ENCODE peak calls at places on chromosomes 13 and 19, in six cellular contexts. One of them, this sample, is unnamed.
A peak's percentile ranks its signal among the peaks of the same experiment; 100 is the strongest.

GRCh38 chr19:13118424-13119193 is 545 bp downstream of the NACC1 start:
- DNase-seq in WTC11: peak; percentile 96
- DNase-seq in stimulated activated CD4-positive, alpha-beta T cell treated with anti-CD3 and anti-CD28 coated beads, Interleukin-1b, Interleukin-23, amount 100 ng/mL, for 1 hour: no peak
- DNase-seq in NCI-H2107: no peak
- DNase-seq in amniotic stem cell: no peak
- DNase-seq in cardiac fibroblast: no peak
- DNase-seq in this sample: no peak

GRCh38 chr13:22505489-22505888 is 675.3 kb upstream of the SGCG start:
- DNase-seq in WTC11: no peak
- DNase-seq in stimulated activated CD4-positive, alpha-beta T cell treated with anti-CD3 and anti-CD28 coated beads, Interleukin-1b, Interleukin-23, amount 100 ng/mL, for 1 hour: no peak
- DNase-seq in NCI-H2107: no peak
- DNase-seq in amniotic stem cell: no peak
- DNase-seq in cardiac fibroblast: no peak
- DNase-seq in this sample: no peak

GRCh38 chr19:10115392-10116084 is 4.0 kb downstream of the P2RY11 start:
- DNase-seq in WTC11: no peak
- DNase-seq in stimulated activated CD4-positive, alpha-beta T cell treated with anti-CD3 and anti-CD28 coated beads, Interleukin-1b, Interleukin-23, amount 100 ng/mL, for 1 hour: no peak
- DNase-seq in NCI-H2107: no peak
- DNase-seq in amniotic stem cell: no peak
- DNase-seq in cardiac fibroblast: peak; percentile 8
- DNase-seq in this sample: no peak

GRCh38 chr13:82739881-82740280 is 1142.4 kb downstream of the SLITRK1 start:
- DNase-seq in WTC11: no peak
- DNase-seq in stimulated activated CD4-positive, alpha-beta T cell treated with anti-CD3 and anti-CD28 coated beads, Interleukin-1b, Interleukin-23, amount 100 ng/mL, for 1 hour: no peak
- DNase-seq in NCI-H2107: no peak
- DNase-seq in amniotic stem cell: no peak
- DNase-seq in cardiac fibroblast: no peak
- DNase-seq in this sample: no peak

GRCh38 chr13:48977973-48978372 is 2.3 kb downstream of the FNDC3A start:
- DNase-seq in WTC11: no peak
- DNase-seq in stimulated activated CD4-positive, alpha-beta T cell treated with anti-CD3 and anti-CD28 coated beads, Interleukin-1b, Interleukin-23, amount 100 ng/mL, for 1 hour: no peak
- DNase-seq in NCI-H2107: no peak
- DNase-seq in amniotic stem cell: no peak
- DNase-seq in cardiac fibroblast: peak; percentile 69
- DNase-seq in this sample: no peak

GRCh38 chr13:113584870-113585671 is 518 bp downstream of the TFDP1 start:
- DNase-seq in WTC11: no peak
- DNase-seq in stimulated activated CD4-positive, alpha-beta T cell treated with anti-CD3 and anti-CD28 coated beads, Interleukin-1b, Interleukin-23, amount 100 ng/mL, for 1 hour: no peak
- DNase-seq in NCI-H2107: no peak
- DNase-seq in amniotic stem cell: no peak
- DNase-seq in cardiac fibroblast: peak; percentile 11
- DNase-seq in this sample: no peak

GRCh38 chr13:111561091-111561778 is 240.8 kb downstream of the TEX29 start:
- DNase-seq in WTC11: no peak
- DNase-seq in stimulated activated CD4-positive, alpha-beta T cell treated with anti-CD3 and anti-CD28 coated beads, Interleukin-1b, Interleukin-23, amount 100 ng/mL, for 1 hour: no peak
- DNase-seq in NCI-H2107: no peak
- DNase-seq in amniotic stem cell: no peak
- DNase-seq in cardiac fibroblast: no peak
- DNase-seq in this sample: no peak

GRCh38 chr19:8196271-8196908 is 12.8 kb upstream of the CERS4 start:
- DNase-seq in WTC11: no peak
- DNase-seq in stimulated activated CD4-positive, alpha-beta T cell treated with anti-CD3 and anti-CD28 coated beads, Interleukin-1b, Interleukin-23, amount 100 ng/mL, for 1 hour: no peak
- DNase-seq in NCI-H2107: no peak
- DNase-seq in amniotic stem cell: no peak
- DNase-seq in cardiac fibroblast: no peak
- DNase-seq in this sample: no peak

GRCh38 chr19:39407644-39408391 is 1.2 kb downstream of the ZFP36 start:
- DNase-seq in WTC11: no peak
- DNase-seq in stimulated activated CD4-positive, alpha-beta T cell treated with anti-CD3 and anti-CD28 coated beads, Interleukin-1b, Interleukin-23, amount 100 ng/mL, for 1 hour: no peak
- DNase-seq in NCI-H2107: no peak
- DNase-seq in amniotic stem cell: no peak
- DNase-seq in cardiac fibroblast: peak; percentile 33
- DNase-seq in this sample: no peak

GRCh38 chr19:52945652-52946321 is 16.9 kb downstream of the ZNF816 start:
- DNase-seq in WTC11: peak; percentile 63
- DNase-seq in stimulated activated CD4-positive, alpha-beta T cell treated with anti-CD3 and anti-CD28 coated beads, Interleukin-1b, Interleukin-23, amount 100 ng/mL, for 1 hour: no peak
- DNase-seq in NCI-H2107: no peak
- DNase-seq in amniotic stem cell: no peak
- DNase-seq in cardiac fibroblast: no peak
- DNase-seq in this sample: no peak

GRCh38 chr13:76758738-76759137 is 127.5 kb downstream of the KCTD12 start:
- DNase-seq in WTC11: no peak
- DNase-seq in stimulated activated CD4-positive, alpha-beta T cell treated with anti-CD3 and anti-CD28 coated beads, Interleukin-1b, Interleukin-23, amount 100 ng/mL, for 1 hour: no peak
- DNase-seq in NCI-H2107: no peak
- DNase-seq in amniotic stem cell: no peak
- DNase-seq in cardiac fibroblast: peak; percentile 49
- DNase-seq in this sample: no peak

GRCh38 chr13:50531917-50532899 is 311.3 kb downstream of the DLEU7 start:
- DNase-seq in WTC11: no peak
- DNase-seq in stimulated activated CD4-positive, alpha-beta T cell treated with anti-CD3 and anti-CD28 coated beads, Interleukin-1b, Interleukin-23, amount 100 ng/mL, for 1 hour: no peak
- DNase-seq in NCI-H2107: no peak
- DNase-seq in amniotic stem cell: no peak
- DNase-seq in cardiac fibroblast: peak; percentile 69
- DNase-seq in this sample: no peak

GRCh38 chr13:20536992-20537391 is 11.3 kb upstream of the CRYL1 start:
- DNase-seq in WTC11: no peak
- DNase-seq in stimulated activated CD4-positive, alpha-beta T cell treated with anti-CD3 and anti-CD28 coated beads, Interleukin-1b, Interleukin-23, amount 100 ng/mL, for 1 hour: no peak
- DNase-seq in NCI-H2107: no peak
- DNase-seq in amniotic stem cell: no peak
- DNase-seq in cardiac fibroblast: no peak
- DNase-seq in this sample: no peak

GRCh38 chr13:93248627-93249047 is 22.0 kb downstream of the GPC6 start:
- DNase-seq in WTC11: peak; percentile 61
- DNase-seq in stimulated activated CD4-positive, alpha-beta T cell treated with anti-CD3 and anti-CD28 coated beads, Interleukin-1b, Interleukin-23, amount 100 ng/mL, for 1 hour: no peak
- DNase-seq in NCI-H2107: peak; percentile 78
- DNase-seq in amniotic stem cell: peak; percentile 34
- DNase-seq in cardiac fibroblast: no peak
- DNase-seq in this sample: no peak

GRCh38 chr19:10086904-10087256 is 763 bp downstream of the SHFL start:
- DNase-seq in WTC11: no peak
- DNase-seq in stimulated activated CD4-positive, alpha-beta T cell treated with anti-CD3 and anti-CD28 coated beads, Interleukin-1b, Interleukin-23, amount 100 ng/mL, for 1 hour: no peak
- DNase-seq in NCI-H2107: no peak
- DNase-seq in amniotic stem cell: no peak
- DNase-seq in cardiac fibroblast: no peak
- DNase-seq in this sample: no peak

GRCh38 chr13:49220856-49221614 is 897 bp downstream of the MLNR start:
- DNase-seq in WTC11: peak; percentile 40
- DNase-seq in stimulated activated CD4-positive, alpha-beta T cell treated with anti-CD3 and anti-CD28 coated beads, Interleukin-1b, Interleukin-23, amount 100 ng/mL, for 1 hour: no peak
- DNase-seq in NCI-H2107: no peak
- DNase-seq in amniotic stem cell: no peak
- DNase-seq in cardiac fibroblast: peak; percentile 19
- DNase-seq in this sample: no peak

GRCh38 chr19:5850743-5851293 is 431 bp downstream of the FUT3 start:
- DNase-seq in WTC11: no peak
- DNase-seq in stimulated activated CD4-positive, alpha-beta T cell treated with anti-CD3 and anti-CD28 coated beads, Interleukin-1b, Interleukin-23, amount 100 ng/mL, for 1 hour: no peak
- DNase-seq in NCI-H2107: no peak
- DNase-seq in amniotic stem cell: no peak
- DNase-seq in cardiac fibroblast: peak; percentile 75
- DNase-seq in this sample: peak; percentile 24

GRCh38 chr13:24112791-24113190 is 47.7 kb upstream of the SPATA13 start:
- DNase-seq in WTC11: no peak
- DNase-seq in stimulated activated CD4-positive, alpha-beta T cell treated with anti-CD3 and anti-CD28 coated beads, Interleukin-1b, Interleukin-23, amount 100 ng/mL, for 1 hour: no peak
- DNase-seq in NCI-H2107: no peak
- DNase-seq in amniotic stem cell: no peak
- DNase-seq in cardiac fibroblast: peak; percentile 33
- DNase-seq in this sample: no peak

GRCh38 chr19:14237011-14237941 is 31.3 kb upstream of the ADGRL1 start:
- DNase-seq in WTC11: no peak
- DNase-seq in stimulated activated CD4-positive, alpha-beta T cell treated with anti-CD3 and anti-CD28 coated beads, Interleukin-1b, Interleukin-23, amount 100 ng/mL, for 1 hour: no peak
- DNase-seq in NCI-H2107: no peak
- DNase-seq in amniotic stem cell: no peak
- DNase-seq in cardiac fibroblast: no peak
- DNase-seq in this sample: no peak

GRCh38 chr13:110875243-110875642 is 39.6 kb downstream of the ANKRD10 start:
- DNase-seq in WTC11: no peak
- DNase-seq in stimulated activated CD4-positive, alpha-beta T cell treated with anti-CD3 and anti-CD28 coated beads, Interleukin-1b, Interleukin-23, amount 100 ng/mL, for 1 hour: no peak
- DNase-seq in NCI-H2107: no peak
- DNase-seq in amniotic stem cell: no peak
- DNase-seq in cardiac fibroblast: no peak
- DNase-seq in this sample: no peak

GRCh38 chr13:60369242-60369641 is 27.8 kb upstream of the TDRD3 start:
- DNase-seq in WTC11: no peak
- DNase-seq in stimulated activated CD4-positive, alpha-beta T cell treated with anti-CD3 and anti-CD28 coated beads, Interleukin-1b, Interleukin-23, amount 100 ng/mL, for 1 hour: no peak
- DNase-seq in NCI-H2107: no peak
- DNase-seq in amniotic stem cell: no peak
- DNase-seq in cardiac fibroblast: peak; percentile 10
- DNase-seq in this sample: no peak

GRCh38 chr13:112752711-112753541 is 63.1 kb downstream of the ATP11A start:
- DNase-seq in WTC11: no peak
- DNase-seq in stimulated activated CD4-positive, alpha-beta T cell treated with anti-CD3 and anti-CD28 coated beads, Interleukin-1b, Interleukin-23, amount 100 ng/mL, for 1 hour: no peak
- DNase-seq in NCI-H2107: no peak
- DNase-seq in amniotic stem cell: no peak
- DNase-seq in cardiac fibroblast: no peak
- DNase-seq in this sample: no peak

GRCh38 chr19:19366691-19367396 is 38.6 kb upstream of the GATAD2A start:
- DNase-seq in WTC11: peak; percentile 85
- DNase-seq in stimulated activated CD4-positive, alpha-beta T cell treated with anti-CD3 and anti-CD28 coated beads, Interleukin-1b, Interleukin-23, amount 100 ng/mL, for 1 hour: peak; percentile 43
- DNase-seq in NCI-H2107: peak; percentile 32
- DNase-seq in amniotic stem cell: no peak
- DNase-seq in cardiac fibroblast: peak; percentile 80
- DNase-seq in this sample: peak; percentile 22

GRCh38 chr13:114259974-114260373 is 21.4 kb upstream of the UPF3A start:
- DNase-seq in WTC11: no peak
- DNase-seq in stimulated activated CD4-positive, alpha-beta T cell treated with anti-CD3 and anti-CD28 coated beads, Interleukin-1b, Interleukin-23, amount 100 ng/mL, for 1 hour: no peak
- DNase-seq in NCI-H2107: peak; percentile 58
- DNase-seq in amniotic stem cell: no peak
- DNase-seq in cardiac fibroblast: no peak
- DNase-seq in this sample: no peak

GRCh38 chr19:49117677-49118564 is 1.0 kb downstream of the C19orf73 start:
- DNase-seq in WTC11: no peak
- DNase-seq in stimulated activated CD4-positive, alpha-beta T cell treated with anti-CD3 and anti-CD28 coated beads, Interleukin-1b, Interleukin-23, amount 100 ng/mL, for 1 hour: no peak
- DNase-seq in NCI-H2107: no peak
- DNase-seq in amniotic stem cell: no peak
- DNase-seq in cardiac fibroblast: no peak
- DNase-seq in this sample: no peak

GRCh38 chr19:29851769-29852521 is 40.2 kb downstream of the CCNE1 start:
- DNase-seq in WTC11: no peak
- DNase-seq in stimulated activated CD4-positive, alpha-beta T cell treated with anti-CD3 and anti-CD28 coated beads, Interleukin-1b, Interleukin-23, amount 100 ng/mL, for 1 hour: no peak
- DNase-seq in NCI-H2107: no peak
- DNase-seq in amniotic stem cell: no peak
- DNase-seq in cardiac fibroblast: no peak
- DNase-seq in this sample: no peak

GRCh38 chr13:87035538-87035937 is 635.6 kb upstream of the SLITRK5 start:
- DNase-seq in WTC11: no peak
- DNase-seq in stimulated activated CD4-positive, alpha-beta T cell treated with anti-CD3 and anti-CD28 coated beads, Interleukin-1b, Interleukin-23, amount 100 ng/mL, for 1 hour: no peak
- DNase-seq in NCI-H2107: no peak
- DNase-seq in amniotic stem cell: no peak
- DNase-seq in cardiac fibroblast: no peak
- DNase-seq in this sample: no peak

GRCh38 chr13:89568746-89569145 is 1778.7 kb upstream of the MIR17HG start:
- DNase-seq in WTC11: no peak
- DNase-seq in stimulated activated CD4-positive, alpha-beta T cell treated with anti-CD3 and anti-CD28 coated beads, Interleukin-1b, Interleukin-23, amount 100 ng/mL, for 1 hour: no peak
- DNase-seq in NCI-H2107: no peak
- DNase-seq in amniotic stem cell: no peak
- DNase-seq in cardiac fibroblast: no peak
- DNase-seq in this sample: no peak

GRCh38 chr13:99961634-99962033 is 9.9 kb downstream of the ZIC5 start:
- DNase-seq in WTC11: no peak
- DNase-seq in stimulated activated CD4-positive, alpha-beta T cell treated with anti-CD3 and anti-CD28 coated beads, Interleukin-1b, Interleukin-23, amount 100 ng/mL, for 1 hour: no peak
- DNase-seq in NCI-H2107: no peak
- DNase-seq in amniotic stem cell: no peak
- DNase-seq in cardiac fibroblast: no peak
- DNase-seq in this sample: no peak

GRCh38 chr13:22108283-22108897 is 437.5 kb downstream of the FGF9 start:
- DNase-seq in WTC11: no peak
- DNase-seq in stimulated activated CD4-positive, alpha-beta T cell treated with anti-CD3 and anti-CD28 coated beads, Interleukin-1b, Interleukin-23, amount 100 ng/mL, for 1 hour: no peak
- DNase-seq in NCI-H2107: no peak
- DNase-seq in amniotic stem cell: no peak
- DNase-seq in cardiac fibroblast: no peak
- DNase-seq in this sample: peak; percentile 24

GRCh38 chr13:109949395-109949794 is 163.0 kb upstream of the IRS2 start:
- DNase-seq in WTC11: no peak
- DNase-seq in stimulated activated CD4-positive, alpha-beta T cell treated with anti-CD3 and anti-CD28 coated beads, Interleukin-1b, Interleukin-23, amount 100 ng/mL, for 1 hour: no peak
- DNase-seq in NCI-H2107: no peak
- DNase-seq in amniotic stem cell: no peak
- DNase-seq in cardiac fibroblast: no peak
- DNase-seq in this sample: no peak

GRCh38 chr19:49861127-49861526 is 6.2 kb downstream of the PNKP start:
- DNase-seq in WTC11: peak; percentile 55
- DNase-seq in stimulated activated CD4-positive, alpha-beta T cell treated with anti-CD3 and anti-CD28 coated beads, Interleukin-1b, Interleukin-23, amount 100 ng/mL, for 1 hour: no peak
- DNase-seq in NCI-H2107: peak; percentile 30
- DNase-seq in amniotic stem cell: no peak
- DNase-seq in cardiac fibroblast: no peak
- DNase-seq in this sample: no peak

GRCh38 chr13:79781829-79782540 is 301.0 kb downstream of the NDFIP2 start:
- DNase-seq in WTC11: no peak
- DNase-seq in stimulated activated CD4-positive, alpha-beta T cell treated with anti-CD3 and anti-CD28 coated beads, Interleukin-1b, Interleukin-23, amount 100 ng/mL, for 1 hour: no peak
- DNase-seq in NCI-H2107: no peak
- DNase-seq in amniotic stem cell: no peak
- DNase-seq in cardiac fibroblast: no peak
- DNase-seq in this sample: no peak

GRCh38 chr13:73335938-73336337 is 277.1 kb downstream of the KLF5 start:
- DNase-seq in WTC11: no peak
- DNase-seq in stimulated activated CD4-positive, alpha-beta T cell treated with anti-CD3 and anti-CD28 coated beads, Interleukin-1b, Interleukin-23, amount 100 ng/mL, for 1 hour: no peak
- DNase-seq in NCI-H2107: no peak
- DNase-seq in amniotic stem cell: no peak
- DNase-seq in cardiac fibroblast: peak; percentile 32
- DNase-seq in this sample: no peak

GRCh38 chr19:55474269-55475265 is 1.9 kb upstream of the ZNF628 start:
- DNase-seq in WTC11: no peak
- DNase-seq in stimulated activated CD4-positive, alpha-beta T cell treated with anti-CD3 and anti-CD28 coated beads, Interleukin-1b, Interleukin-23, amount 100 ng/mL, for 1 hour: no peak
- DNase-seq in NCI-H2107: no peak
- DNase-seq in amniotic stem cell: no peak
- DNase-seq in cardiac fibroblast: no peak
- DNase-seq in this sample: no peak

GRCh38 chr13:48443442-48444208 is 30.7 kb upstream of the LPAR6 start:
- DNase-seq in WTC11: no peak
- DNase-seq in stimulated activated CD4-positive, alpha-beta T cell treated with anti-CD3 and anti-CD28 coated beads, Interleukin-1b, Interleukin-23, amount 100 ng/mL, for 1 hour: no peak
- DNase-seq in NCI-H2107: no peak
- DNase-seq in amniotic stem cell: no peak
- DNase-seq in cardiac fibroblast: no peak
- DNase-seq in this sample: no peak